ENCODE peak calls at places on chromosomes 12 and 14, in nine cellular contexts. J is GM10248; E is kidney; K is stimulated activated CD4-positive, alpha-beta T cell treated with anti-CD3 and anti-CD28 coated beads, Interleukin-1b, Interleukin-23, amount 100 ng/mL, for 1 hour; I is hippocampal formation; G is activated naive CD8-positive, alpha-beta T cell treated with anti-CD3 and anti-CD28 coated beads, Interleukin-2, amount 50 U/mL, for 24 hours; N is NCI-H1417 treated with DMSO at 0.1 percent for 48 hours; Z is DMS79 treated with DMSO at 0.1 percent for 48 hours; M is ascending aorta. T is an unnamed sample.

GRCh38 chr12:132834181-132834711 is 5.6 kb upstream of the GOLGA3 start:
- DNase-seq in J (no peak), E (no peak), K (no peak), I (no peak), G (peak; percentile 33), N (no peak), Z (no peak), M (no peak), T (no peak)

GRCh38 chr14:105528859-105529505 is 2.6 kb downstream of the TMEM121 start:
- DNase-seq in J (no peak), E (peak; percentile 79), K (no peak), I (no peak), G (peak; percentile 66), N (no peak), Z (no peak), M (no peak), T (no peak)

GRCh38 chr12:67477682-67478265 is 170.8 kb upstream of the DYRK2 start:
- DNase-seq in J (no peak), E (no peak), K (no peak), I (no peak), G (no peak), N (no peak), Z (no peak), M (no peak), T (no peak)

GRCh38 chr12:4293299-4293941 is 19.9 kb downstream of the CCND2 start:
- DNase-seq in J (no peak), E (no peak), K (no peak), I (no peak), G (peak; percentile 57), N (no peak), Z (no peak), M (no peak), T (no peak)

GRCh38 chr12:4160314-4161040 is 113.1 kb upstream of the CCND2 start:
- DNase-seq in J (no peak), E (no peak), K (no peak), I (no peak), G (no peak), N (no peak), Z (no peak), M (no peak), T (no peak)

GRCh38 chr14:89283327-89284060 is 133.5 kb downstream of the FOXN3 start:
- DNase-seq in J (no peak), E (no peak), K (no peak), I (no peak), G (peak; percentile 60), N (no peak), Z (no peak), M (no peak), T (peak; percentile 51)

GRCh38 chr14:23357261-23357660 is 4.6 kb upstream of the SLC22A17 start:
- DNase-seq in J (no peak), E (peak; percentile 56), K (no peak), I (no peak), G (no peak), N (no peak), Z (no peak), M (no peak), T (no peak)

GRCh38 chr14:39265032-39265431 is 31.3 kb downstream of the MIA2 start:
- DNase-seq in J (no peak), E (no peak), K (no peak), I (no peak), G (no peak), N (no peak), Z (peak; percentile 23), M (no peak), T (no peak)

GRCh38 chr14:68522510-68523325 is 270.1 kb downstream of the ZFP36L1 start:
- DNase-seq in J (no peak), E (peak; percentile 26), K (no peak), I (no peak), G (no peak), N (no peak), Z (no peak), M (no peak), T (no peak)

GRCh38 chr12:53336137-53336785 is at the start of gene SP7:
- DNase-seq in J (no peak), E (no peak), K (no peak), I (no peak), G (no peak), N (no peak), Z (no peak), M (no peak), T (no peak)

GRCh38 chr12:81520064-81520945 is 238.8 kb downstream of the PPFIA2 start:
- DNase-seq in J (no peak), E (no peak), K (no peak), I (no peak), G (no peak), N (no peak), Z (no peak), M (no peak), T (peak; percentile 6)

GRCh38 chr14:43647302-43647701 is 859.8 kb downstream of the FSCB start:
- DNase-seq in J (no peak), E (no peak), K (no peak), I (no peak), G (no peak), N (no peak), Z (no peak), M (no peak), T (no peak)

GRCh38 chr14:80792756-80793155 is 148.8 kb downstream of the CEP128 start:
- DNase-seq in J (no peak), E (no peak), K (no peak), I (no peak), G (no peak), N (no peak), Z (no peak), M (no peak), T (no peak)

GRCh38 chr14:104359301-104359968 is 220.1 kb upstream of the C14orf180 start:
- DNase-seq in J (no peak), E (peak; percentile 49), K (no peak), I (no peak), G (no peak), N (no peak), Z (no peak), M (peak; percentile 3), T (no peak)

T was measured in DND-41.